ENCODE peak calls at places on chromosomes 11 and 22, in five cellular contexts. A is HS-27A, E is upper lobe of right lung, I is AG08396, D is nephron progenitor cell. F is an unnamed sample.
A peak's percentile ranks its signal among the peaks of the same experiment; 100 is the strongest.

GRCh38 chr11:10305262-10305963 is 540 bp downstream of the ADM start:
- DNase-seq in A (no peak), E (peak; percentile 75), I (no peak), D (peak; percentile 61), F (peak; percentile 37)

GRCh38 chr11:1573847-1574255 is 1.8 kb upstream of the DUSP8 start:
- DNase-seq in A (no peak), E (peak; percentile 86), I (no peak), D (no peak), F (no peak)

GRCh38 chr11:67997460-67997921 is 6.4 kb downstream of the UNC93B1 start:
- DNase-seq in A (no peak), E (peak; percentile 66), I (no peak), D (no peak), F (no peak)

GRCh38 chr22:42958937-42959336 is 56.0 kb downstream of the PACSIN2 start:
- DNase-seq in A (no peak), E (no peak), I (no peak), D (no peak), F (no peak)

GRCh38 chr22:41925783-41926460 is 684 bp downstream of the TNFRSF13C start:
- DNase-seq in A (no peak), E (peak; percentile 81), I (peak; percentile 79), D (peak; percentile 79), F (peak; percentile 71)

GRCh38 chr22:22432479-22432878 is 76.1 kb downstream of the ZNF280B start:
- DNase-seq in A (no peak), E (no peak), I (no peak), D (no peak), F (no peak)

GRCh38 chr11:83778598-83778997 is 492.4 kb upstream of the CCDC90B start:
- DNase-seq in A (no peak), E (no peak), I (no peak), D (no peak), F (no peak)

GRCh38 chr11:44133335-44133946 is 38.0 kb downstream of the EXT2 start:
- DNase-seq in A (no peak), E (no peak), I (peak; percentile 35), D (peak; percentile 15), F (peak; percentile 32)

GRCh38 chr11:110968348-110969062 is 256.3 kb upstream of the ARHGAP20 start:
- DNase-seq in A (no peak), E (no peak), I (no peak), D (no peak), F (no peak)

GRCh38 chr22:37312549-37313183 is 30.4 kb downstream of the CYTH4 start:
- DNase-seq in A (no peak), E (peak; percentile 62), I (no peak), D (no peak), F (no peak)

GRCh38 chr11:66068923-66069714 is 953 bp upstream of the PACS1 start:
- DNase-seq in A (no peak), E (no peak), I (peak; percentile 64), D (no peak), F (peak; percentile 73)

GRCh38 chr11:47156333-47156732 is 20.3 kb downstream of the ARFGAP2 start:
- DNase-seq in A (no peak), E (no peak), I (no peak), D (no peak), F (no peak)

GRCh38 chr22:29689872-29690213 is 30.0 kb upstream of the CABP7 start:
- DNase-seq in A (no peak), E (peak; percentile 78), I (peak; percentile 75), D (peak; percentile 73), F (peak; percentile 29)

GRCh38 chr11:506950-507726 is at the start of gene RNH1:
- DNase-seq in A (peak; percentile 65), E (peak; percentile 100), I (peak; percentile 100), D (peak; percentile 99), F (peak; percentile 88)

GRCh38 chr11:67372232-67372992 is 986 bp downstream of the CLCF1 start:
- DNase-seq in A (no peak), E (peak; percentile 76), I (peak; percentile 49), D (peak; percentile 77), F (peak; percentile 31)

GRCh38 chr11:94314064-94314463 is 9.7 kb downstream of the IZUMO1R start:
- DNase-seq in A (no peak), E (no peak), I (no peak), D (no peak), F (no peak)

GRCh38 chr11:23789938-23790371 is 706.9 kb upstream of the LUZP2 start:
- DNase-seq in A (no peak), E (no peak), I (peak; percentile 13), D (no peak), F (no peak)

GRCh38 chr22:49027122-49027670 is 800.5 kb downstream of the BRD1 start:
- DNase-seq in A (no peak), E (no peak), I (no peak), D (no peak), F (no peak)

GRCh38 chr22:48820481-48821345 is 1007.0 kb downstream of the BRD1 start:
- DNase-seq in A (no peak), E (peak; percentile 28), I (no peak), D (no peak), F (no peak)

GRCh38 chr11:64872790-64873488 is 5.5 kb downstream of the EHD1 start:
- DNase-seq in A (no peak), E (no peak), I (no peak), D (no peak), F (no peak)

GRCh38 chr11:134071766-134072403 is 3.0 kb downstream of the JAM3 start:
- DNase-seq in A (no peak), E (no peak), I (no peak), D (no peak), F (no peak)

GRCh38 chr22:20993304-20994127 is 8.4 kb downstream of the THAP7 start:
- DNase-seq in A (no peak), E (no peak), I (no peak), D (no peak), F (no peak)

GRCh38 chr11:19922689-19923035 is 210.0 kb downstream of the NAV2 start:
- DNase-seq in A (no peak), E (no peak), I (no peak), D (no peak), F (no peak)

GRCh38 chr11:95154514-95154913 is 64.9 kb downstream of the ENDOD1 start:
- DNase-seq in A (no peak), E (no peak), I (peak; percentile 31), D (peak; percentile 47), F (peak; percentile 48)

GRCh38 chr11:11084337-11084736 is 226.5 kb upstream of the ZBED5 start:
- DNase-seq in A (no peak), E (no peak), I (no peak), D (no peak), F (no peak)

GRCh38 chr11:75873417-75874148 is 58.6 kb downstream of the UVRAG start:
- DNase-seq in A (no peak), E (no peak), I (no peak), D (no peak), F (no peak)